ENCODE peak calls at places on chromosome 16, in eight cellular contexts. W, T, M, P, F, X, G and L are unnamed samples.

GRCh38 chr16:17397499-17397891 is 73.3 kb downstream of the XYLT1 start:
- DNase-seq in W (no peak), T (no peak), M (no peak), P (no peak), F (no peak), X (no peak), G (no peak), L (no peak)

GRCh38 chr16:508884-509736 is 18.4 kb upstream of the CAPN15 start:
- DNase-seq in W (no peak), T (no peak), M (peak; percentile 87), P (no peak), F (no peak), X (no peak), G (no peak), L (peak; percentile 89)

GRCh38 chr16:25841776-25842175 is 150.0 kb downstream of the HS3ST4 start:
- DNase-seq in W (no peak), T (no peak), M (peak; percentile 47), P (no peak), F (no peak), X (no peak), G (no peak), L (no peak)

GRCh38 chr16:66115373-66115772 is 251.1 kb upstream of the CDH5 start:
- DNase-seq in W (no peak), T (no peak), M (peak; percentile 36), P (no peak), F (no peak), X (no peak), G (no peak), L (no peak)

GRCh38 chr16:9610727-9611126 is 519.3 kb downstream of the HAPSTR1 start:
- DNase-seq in W (no peak), T (no peak), M (no peak), P (no peak), F (no peak), X (no peak), G (no peak), L (no peak)

GRCh38 chr16:8474576-8474975 is 115.7 kb downstream of the TMEM114 start:
- DNase-seq in W (no peak), T (no peak), M (no peak), P (no peak), F (no peak), X (no peak), G (no peak), L (no peak)

GRCh38 chr16:78284957-78285434 is 185.5 kb downstream of the WWOX start:
- DNase-seq in W (no peak), T (no peak), M (no peak), P (no peak), F (no peak), X (no peak), G (no peak), L (no peak)

GRCh38 chr16:71404364-71404763 is 37.5 kb downstream of the TLE7 start:
- DNase-seq in W (no peak), T (no peak), M (no peak), P (no peak), F (no peak), X (no peak), G (no peak), L (no peak)

GRCh38 chr16:27449434-27450188 is 47.6 kb downstream of the IL21R start:
- DNase-seq in W (no peak), T (no peak), M (no peak), P (no peak), F (no peak), X (no peak), G (no peak), L (no peak)

GRCh38 chr16:11459722-11460121 is 114.5 kb downstream of the RMI2 start:
- DNase-seq in W (no peak), T (no peak), M (no peak), P (no peak), F (no peak), X (no peak), G (no peak), L (no peak)

GRCh38 chr16:85191341-85191965 is 79.2 kb upstream of the CIBAR2 start:
- DNase-seq in W (no peak), T (no peak), M (no peak), P (no peak), F (no peak), X (no peak), G (no peak), L (no peak)

GRCh38 chr16:57098188-57098841 is 5.9 kb downstream of the CPNE2 start:
- DNase-seq in W (no peak), T (no peak), M (no peak), P (no peak), F (no peak), X (no peak), G (no peak), L (no peak)

GRCh38 chr16:23296994-23297393 is 5.1 kb upstream of the SCNN1B start:
- DNase-seq in W (no peak), T (no peak), M (peak; percentile 66), P (peak; percentile 62), F (no peak), X (no peak), G (no peak), L (no peak)

GRCh38 chr16:30894540-30895368 is 877 bp upstream of the BCL7C start:
- DNase-seq in W (no peak), T (no peak), M (no peak), P (no peak), F (no peak), X (no peak), G (no peak), L (no peak)

GRCh38 chr16:51524555-51525373 is 373.7 kb upstream of the SALL1 start:
- DNase-seq in W (no peak), T (no peak), M (no peak), P (no peak), F (peak; percentile 51), X (no peak), G (no peak), L (no peak)
- H3K4me3 ChIP-seq in W (no peak overlapping the region), T (no peak overlapping the region), M (no peak overlapping the region), P (no peak overlapping the region), F (no peak overlapping the region), X (no peak overlapping the region), G (no peak overlapping the region), L (no peak overlapping the region)

GRCh38 chr16:87350031-87350430 is 32.8 kb upstream of the C16orf95 start:
- DNase-seq in W (no peak), T (no peak), M (no peak), P (no peak), F (no peak), X (no peak), G (peak; percentile 1), L (no peak)

GRCh38 chr16:87346517-87347060 is 29.4 kb upstream of the C16orf95 start:
- DNase-seq in W (no peak), T (no peak), M (no peak), P (no peak), F (no peak), X (no peak), G (no peak), L (no peak)

GRCh38 chr16:87348616-87349157 is 31.5 kb upstream of the C16orf95 start:
- DNase-seq in W (no peak), T (no peak), M (peak; percentile 52), P (no peak), F (no peak), X (no peak), G (peak; percentile 6), L (no peak)

GRCh38 chr16:87345721-87346424 is 28.7 kb upstream of the C16orf95 start:
- DNase-seq in W (no peak), T (no peak), M (no peak), P (no peak), F (no peak), X (no peak), G (peak; percentile 6), L (no peak)

DNA sequence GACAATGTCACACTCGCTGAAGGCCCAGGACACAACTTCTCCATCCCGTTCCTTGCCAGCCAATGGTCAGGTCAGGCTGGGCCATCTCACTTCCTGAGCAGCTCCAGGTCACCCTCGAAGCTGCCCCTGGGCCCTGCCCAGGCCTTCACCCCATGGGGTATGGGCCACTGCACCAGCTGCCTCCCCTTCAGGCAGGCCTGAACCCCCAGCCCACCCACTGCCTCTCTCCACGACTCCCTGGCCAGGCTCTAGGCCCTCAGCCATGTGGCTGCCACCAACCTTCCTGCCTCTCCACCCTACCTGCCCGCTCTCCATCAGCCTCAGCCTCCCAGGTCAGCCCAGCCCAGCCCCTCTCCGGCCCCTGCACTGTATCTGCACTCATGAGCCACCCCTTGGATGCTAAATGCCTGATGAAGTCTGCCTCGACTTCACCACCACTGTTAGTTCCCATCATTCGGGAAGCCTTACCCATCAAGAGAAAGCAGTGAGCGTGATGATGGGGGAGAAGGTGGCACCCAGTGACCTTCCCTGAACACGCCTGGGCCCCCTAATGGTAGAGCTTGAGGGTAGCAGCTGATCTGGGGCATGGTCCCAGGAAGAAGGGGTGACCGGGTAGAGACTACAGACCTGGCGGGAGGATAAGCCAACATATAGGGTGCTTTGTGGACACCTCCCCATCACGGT is 30.9 kb upstream of the C16orf95 start:
- DNase-seq in W (no peak), T (no peak), M (no peak), P (no peak), F (no peak), X (no peak), G (peak; percentile 3), L (no peak)
- TF ChIP-seq CTCF in W (no peak), T (no peak), M (no peak), P (no peak), F (no peak), X (no peak), G (no peak), L (no peak)

DNA sequence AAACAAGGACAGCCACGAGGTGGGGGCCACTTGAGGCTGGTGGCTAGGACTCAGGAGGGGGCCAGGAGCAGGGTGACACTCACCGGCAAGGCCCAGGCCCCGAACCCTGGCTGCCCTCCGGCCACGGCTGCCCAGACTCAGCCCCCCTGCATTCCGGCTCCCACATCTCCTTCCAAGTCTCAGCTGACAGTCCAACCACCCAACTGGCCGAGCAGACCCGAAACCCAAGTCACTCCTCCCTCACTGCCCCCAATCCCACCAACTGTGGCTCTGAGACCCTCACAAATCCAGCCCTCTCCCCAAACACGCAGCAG is 9.4 kb downstream of the HAGH start:
- DNase-seq in W (no peak), T (no peak), M (no peak), P (no peak), F (no peak), X (no peak), G (no peak), L (no peak)
- H3K27ac ChIP-seq in W (no peak overlapping the region), T (no peak overlapping the region), M (no peak overlapping the region), P (no peak overlapping the region), F (no peak overlapping the region), X (no peak overlapping the region), G (no peak overlapping the region), L (no peak overlapping the region)

GRCh38 chr16:67561824-67562525 is 351 bp upstream of the CTCF start:
- DNase-seq in W (peak; percentile 96), T (peak; percentile 96), M (peak; percentile 98), P (peak; percentile 98), F (peak; percentile 96), X (peak; percentile 91), G (peak; percentile 97), L (peak; percentile 98)

GRCh38 chr16:67558859-67559258 is 3.5 kb upstream of the CTCF start:
- DNase-seq in W (no peak), T (no peak), M (no peak), P (no peak), F (no peak), X (no peak), G (no peak), L (no peak)

GRCh38 chr16:67561501-67561823 is 864 bp upstream of the CTCF start:
- DNase-seq in W (no peak), T (no peak), M (no peak), P (no peak), F (no peak), X (no peak), G (no peak), L (no peak)

GRCh38 chr16:67562526-67562917 is at the start of gene CTCF:
- DNase-seq in W (peak; percentile 86), T (peak; percentile 85), M (peak; percentile 83), P (peak; percentile 85), F (peak; percentile 90), X (no peak), G (peak; percentile 84), L (peak; percentile 76)

GRCh38 chr16:67560827-67561342 is 1.4 kb upstream of the CTCF start:
- DNase-seq in W (no peak), T (no peak), M (no peak), P (no peak), F (no peak), X (no peak), G (no peak), L (no peak)
- H3K4me3 ChIP-seq in W (no peak overlapping the region), T (peak overlapping the region; percentile 78), M (peak overlapping the region; percentile 92), P (peak overlapping the region; percentile 72), F (no peak overlapping the region), X (no peak overlapping the region), G (peak overlapping the region; percentile 99), L (no peak overlapping the region)